ENCODE peak calls at places on chromosome 3, in five cellular contexts. One of them, this sample, is unnamed.
A peak's percentile ranks its signal among the peaks of the same experiment; 100 is the strongest.

GRCh38 chr3:64454768-64455167 is 229.5 kb upstream of the PRICKLE2 start:
- DNase-seq in PC-3: no peak
- DNase-seq in endodermal cell: no peak
- DNase-seq in fibroblast of pulmonary artery: no peak
- DNase-seq in T-cell: no peak
- DNase-seq in this sample: no peak

GRCh38 chr3:14370719-14371572 is 31.5 kb upstream of the SLC6A6 start:
- DNase-seq in fibroblast of pulmonary artery: no peak
- DNase-seq in endodermal cell: peak; percentile 70
- DNase-seq in PC-3: no peak
- DNase-seq in T-cell: no peak
- DNase-seq in this sample: no peak

GRCh38 chr3:195249057-195249770 is 21.7 kb downstream of the XXYLT1 start:
- DNase-seq in endodermal cell: peak; percentile 24
- DNase-seq in fibroblast of pulmonary artery: no peak
- DNase-seq in PC-3: no peak
- DNase-seq in T-cell: no peak
- DNase-seq in this sample: no peak

GRCh38 chr3:44392489-44392888 is 53.9 kb downstream of the TCAIM start:
- DNase-seq in endodermal cell: no peak
- DNase-seq in PC-3: no peak
- DNase-seq in T-cell: no peak
- DNase-seq in fibroblast of pulmonary artery: no peak
- DNase-seq in this sample: no peak

GRCh38 chr3:157447026-157447694 is 10.5 kb downstream of the PTX3 start:
- DNase-seq in fibroblast of pulmonary artery: peak; percentile 77
- DNase-seq in T-cell: no peak
- DNase-seq in endodermal cell: no peak
- DNase-seq in PC-3: peak; percentile 69
- DNase-seq in this sample: no peak

GRCh38 chr3:180433172-180433571 is 168.8 kb upstream of the TTC14 start:
- DNase-seq in T-cell: no peak
- DNase-seq in fibroblast of pulmonary artery: peak; percentile 77
- DNase-seq in endodermal cell: no peak
- DNase-seq in PC-3: peak; percentile 94
- DNase-seq in this sample: no peak

GRCh38 chr3:58251653-58252052 is 14.1 kb downstream of the ABHD6 start:
- DNase-seq in T-cell: no peak
- DNase-seq in PC-3: no peak
- DNase-seq in fibroblast of pulmonary artery: no peak
- DNase-seq in endodermal cell: no peak
- DNase-seq in this sample: no peak

GRCh38 chr3:176554791-176555330 is 642.4 kb downstream of the TBL1XR1 start:
- DNase-seq in PC-3: peak; percentile 14
- DNase-seq in endodermal cell: no peak
- DNase-seq in fibroblast of pulmonary artery: no peak
- DNase-seq in T-cell: no peak
- DNase-seq in this sample: no peak

GRCh38 chr3:169583269-169583668 is 80.2 kb downstream of the MECOM start:
- DNase-seq in endodermal cell: no peak
- DNase-seq in fibroblast of pulmonary artery: no peak
- DNase-seq in PC-3: no peak
- DNase-seq in T-cell: no peak
- DNase-seq in this sample: no peak

GRCh38 chr3:147191795-147192385 is 214.5 kb downstream of the ZIC4 start:
- DNase-seq in T-cell: no peak
- DNase-seq in endodermal cell: peak; percentile 81
- DNase-seq in PC-3: peak; percentile 82
- DNase-seq in fibroblast of pulmonary artery: peak; percentile 83
- DNase-seq in this sample: peak; percentile 59

GRCh38 chr3:86990171-86990733 is 697 bp downstream of the VGLL3 start:
- DNase-seq in endodermal cell: peak; percentile 88
- DNase-seq in T-cell: no peak
- DNase-seq in PC-3: peak; percentile 62
- DNase-seq in fibroblast of pulmonary artery: no peak
- DNase-seq in this sample: peak; percentile 73

GRCh38 chr3:159669024-159669476 is 319.6 kb upstream of the IL12A start:
- DNase-seq in T-cell: no peak
- DNase-seq in endodermal cell: no peak
- DNase-seq in fibroblast of pulmonary artery: peak; percentile 80
- DNase-seq in PC-3: peak; percentile 10
- DNase-seq in this sample: no peak

GRCh38 chr3:195129644-195130492 is 141.1 kb downstream of the XXYLT1 start:
- DNase-seq in fibroblast of pulmonary artery: peak; percentile 48
- DNase-seq in PC-3: no peak
- DNase-seq in T-cell: no peak
- DNase-seq in endodermal cell: no peak
- DNase-seq in this sample: no peak

GRCh38 chr3:52554026-52554755 is 17.8 kb downstream of the UQCC5 start:
- DNase-seq in endodermal cell: no peak
- DNase-seq in PC-3: no peak
- DNase-seq in T-cell: no peak
- DNase-seq in fibroblast of pulmonary artery: no peak
- DNase-seq in this sample: no peak

GRCh38 chr3:13829311-13829710 is 50.6 kb downstream of the WNT7A start:
- DNase-seq in PC-3: no peak
- DNase-seq in fibroblast of pulmonary artery: no peak
- DNase-seq in endodermal cell: no peak
- DNase-seq in T-cell: no peak
- DNase-seq in this sample: no peak

GRCh38 chr3:4426782-4427344 is 40.2 kb downstream of the SUMF1 start:
- DNase-seq in endodermal cell: no peak
- DNase-seq in PC-3: peak; percentile 93
- DNase-seq in T-cell: no peak
- DNase-seq in fibroblast of pulmonary artery: peak; percentile 92
- DNase-seq in this sample: no peak

GRCh38 chr3:38730281-38730680 is 80.8 kb upstream of the SCN5A start:
- DNase-seq in PC-3: peak; percentile 48
- DNase-seq in T-cell: no peak
- DNase-seq in fibroblast of pulmonary artery: peak; percentile 64
- DNase-seq in endodermal cell: no peak
- DNase-seq in this sample: no peak

GRCh38 chr3:64224826-64225606 is at the start of gene PRICKLE2:
- DNase-seq in fibroblast of pulmonary artery: peak; percentile 93
- DNase-seq in PC-3: no peak
- DNase-seq in T-cell: no peak
- DNase-seq in endodermal cell: peak; percentile 85
- DNase-seq in this sample: peak; percentile 88

GRCh38 chr3:70951937-70952492 is 631.5 kb downstream of the FOXP1 start:
- DNase-seq in endodermal cell: no peak
- DNase-seq in fibroblast of pulmonary artery: no peak
- DNase-seq in T-cell: no peak
- DNase-seq in PC-3: no peak
- DNase-seq in this sample: no peak

GRCh38 chr3:157333551-157333991 is 103.1 kb upstream of the PTX3 start:
- DNase-seq in PC-3: peak; percentile 57
- DNase-seq in endodermal cell: no peak
- DNase-seq in fibroblast of pulmonary artery: no peak
- DNase-seq in T-cell: no peak
- DNase-seq in this sample: no peak

GRCh38 chr3:146598486-146598885 is 6.7 kb downstream of the PLSCR5 start:
- DNase-seq in PC-3: peak; percentile 32
- DNase-seq in T-cell: no peak
- DNase-seq in endodermal cell: no peak
- DNase-seq in fibroblast of pulmonary artery: no peak
- DNase-seq in this sample: no peak

GRCh38 chr3:130093741-130094391 is 12.2 kb downstream of the ALG1L2 start:
- DNase-seq in endodermal cell: peak; percentile 77
- DNase-seq in PC-3: no peak
- DNase-seq in fibroblast of pulmonary artery: no peak
- DNase-seq in T-cell: no peak
- DNase-seq in this sample: peak; percentile 76

GRCh38 chr3:114680299-114680698 is 386.5 kb downstream of the TIGIT start:
- DNase-seq in endodermal cell: no peak
- DNase-seq in T-cell: no peak
- DNase-seq in fibroblast of pulmonary artery: no peak
- DNase-seq in PC-3: no peak
- DNase-seq in this sample: no peak

GRCh38 chr3:78857494-78858111 is 910.2 kb downstream of the ROBO1 start:
- DNase-seq in endodermal cell: no peak
- DNase-seq in PC-3: peak; percentile 63
- DNase-seq in fibroblast of pulmonary artery: peak; percentile 42
- DNase-seq in T-cell: no peak
- DNase-seq in this sample: no peak

GRCh38 chr3:163327086-163327485 is 1751.2 kb downstream of the SI start:
- DNase-seq in T-cell: no peak
- DNase-seq in endodermal cell: no peak
- DNase-seq in fibroblast of pulmonary artery: no peak
- DNase-seq in PC-3: peak; percentile 47
- DNase-seq in this sample: no peak

GRCh38 chr3:175304437-175304836 is 445.3 kb downstream of the NAALADL2 start:
- DNase-seq in endodermal cell: no peak
- DNase-seq in T-cell: no peak
- DNase-seq in PC-3: no peak
- DNase-seq in fibroblast of pulmonary artery: no peak
- DNase-seq in this sample: no peak

GRCh38 chr3:137767146-137768020 is 3.3 kb downstream of the SOX14 start:
- DNase-seq in endodermal cell: peak; percentile 89
- DNase-seq in T-cell: no peak
- DNase-seq in fibroblast of pulmonary artery: no peak
- DNase-seq in PC-3: no peak
- DNase-seq in this sample: peak; percentile 93

GRCh38 chr3:31188112-31188511 is 293.7 kb upstream of the GADL1 start:
- DNase-seq in fibroblast of pulmonary artery: no peak
- DNase-seq in T-cell: no peak
- DNase-seq in PC-3: no peak
- DNase-seq in endodermal cell: no peak
- DNase-seq in this sample: no peak

GRCh38 chr3:160676547-160677303 is at the start of gene ARL14:
- DNase-seq in endodermal cell: peak; percentile 59
- DNase-seq in fibroblast of pulmonary artery: peak; percentile 45
- DNase-seq in PC-3: peak; percentile 98
- DNase-seq in T-cell: no peak
- DNase-seq in this sample: no peak

GRCh38 chr3:50612234-50612972 is 829 bp upstream of the CISH start:
- DNase-seq in fibroblast of pulmonary artery: no peak
- DNase-seq in PC-3: no peak
- DNase-seq in T-cell: no peak
- DNase-seq in endodermal cell: no peak
- DNase-seq in this sample: no peak

GRCh38 chr3:194095464-194095863 is 40.5 kb upstream of the HES1 start:
- DNase-seq in PC-3: peak; percentile 50
- DNase-seq in T-cell: no peak
- DNase-seq in endodermal cell: no peak
- DNase-seq in fibroblast of pulmonary artery: peak; percentile 23
- DNase-seq in this sample: no peak

GRCh38 chr3:98612587-98612986 is 19.2 kb upstream of the CPOX start:
- DNase-seq in PC-3: peak; percentile 44
- DNase-seq in fibroblast of pulmonary artery: peak; percentile 11
- DNase-seq in T-cell: no peak
- DNase-seq in endodermal cell: peak; percentile 88
- DNase-seq in this sample: peak; percentile 76

GRCh38 chr3:37028329-37028728 is 35.0 kb downstream of the MLH1 start:
- DNase-seq in T-cell: no peak
- DNase-seq in PC-3: no peak
- DNase-seq in endodermal cell: no peak
- DNase-seq in fibroblast of pulmonary artery: peak; percentile 33
- DNase-seq in this sample: no peak

GRCh38 chr3:167456157-167456799 is 17.6 kb downstream of the SERPINI2 start:
- DNase-seq in T-cell: no peak
- DNase-seq in endodermal cell: no peak
- DNase-seq in PC-3: no peak
- DNase-seq in fibroblast of pulmonary artery: no peak
- DNase-seq in this sample: no peak

GRCh38 chr3:176951144-176951543 is 246.1 kb downstream of the TBL1XR1 start:
- DNase-seq in PC-3: peak; percentile 28
- DNase-seq in T-cell: no peak
- DNase-seq in fibroblast of pulmonary artery: no peak
- DNase-seq in endodermal cell: no peak
- DNase-seq in this sample: no peak